ENCODE peak calls at places on chromosomes 12 and 14, in six cellular contexts. One of them, this sample, is unnamed. For H3K9me3, the result is how much of the 10 kb centered on the place peaks cover.

GRCh38 chr14:22314183-22314820 is 274.7 kb downstream of the DAD1 start:
- DNase-seq in psoas muscle: no peak
- DNase-seq in pancreas: no peak
- DNase-seq in BE2C: peak
- DNase-seq in Panc1: no peak
- DNase-seq in astrocyte: peak
- DNase-seq in this sample: no peak

GRCh38 chr12:130253866-130254265 is 83.8 kb upstream of the PIWIL1 start:
- DNase-seq in psoas muscle: no peak
- DNase-seq in pancreas: no peak
- DNase-seq in astrocyte: no peak
- DNase-seq in Panc1: no peak
- DNase-seq in BE2C: no peak
- DNase-seq in this sample: no peak

GRCh38 chr14:51394804-51395203 is 154.8 kb downstream of the TMX1 start:
- DNase-seq in psoas muscle: no peak
- DNase-seq in Panc1: no peak
- DNase-seq in astrocyte: no peak
- DNase-seq in pancreas: no peak
- DNase-seq in BE2C: no peak
- DNase-seq in this sample: no peak

GRCh38 chr14:23636317-23637211 is at the start of gene DHRS2:
- DNase-seq in astrocyte: no peak
- DNase-seq in psoas muscle: no peak
- DNase-seq in pancreas: no peak
- DNase-seq in Panc1: no peak
- DNase-seq in BE2C: no peak
- DNase-seq in this sample: peak

GRCh38 chr12:51200806-51201205 is 17.1 kb downstream of the POU6F1 start:
- DNase-seq in Panc1: no peak
- DNase-seq in astrocyte: peak
- DNase-seq in pancreas: no peak
- DNase-seq in psoas muscle: no peak
- DNase-seq in BE2C: no peak
- DNase-seq in this sample: no peak

GRCh38 chr12:113165521-113166450 is 16.3 kb downstream of the CFAP73 start:
- DNase-seq in astrocyte: no peak
- DNase-seq in pancreas: no peak
- DNase-seq in BE2C: no peak
- DNase-seq in Panc1: no peak
- DNase-seq in psoas muscle: no peak
- DNase-seq in this sample: peak

GRCh38 chr12:91373086-91373485 is 190.5 kb upstream of the DCN start:
- DNase-seq in psoas muscle: no peak
- DNase-seq in BE2C: no peak
- DNase-seq in Panc1: no peak
- DNase-seq in pancreas: no peak
- DNase-seq in astrocyte: no peak
- DNase-seq in this sample: no peak

GRCh38 chr14:22281322-22281977 is 307.6 kb downstream of the DAD1 start:
- DNase-seq in pancreas: no peak
- DNase-seq in Panc1: no peak
- DNase-seq in BE2C: no peak
- DNase-seq in astrocyte: no peak
- DNase-seq in psoas muscle: no peak
- DNase-seq in this sample: no peak

GRCh38 chr14:63897706-63898105 is 44.9 kb downstream of the SYNE2 start:
- DNase-seq in psoas muscle: no peak
- DNase-seq in astrocyte: peak
- DNase-seq in BE2C: no peak
- DNase-seq in pancreas: no peak
- DNase-seq in Panc1: no peak
- DNase-seq in this sample: no peak

GRCh38 chr12:84723988-84724387 is 188.6 kb downstream of the SLC6A15 start:
- DNase-seq in pancreas: no peak
- DNase-seq in BE2C: no peak
- DNase-seq in psoas muscle: no peak
- DNase-seq in astrocyte: no peak
- DNase-seq in Panc1: no peak
- DNase-seq in this sample: no peak

GRCh38 chr12:5492562-5492961 is 60.7 kb downstream of the NTF3 start:
- DNase-seq in psoas muscle: no peak
- DNase-seq in astrocyte: no peak
- DNase-seq in BE2C: no peak
- DNase-seq in pancreas: no peak
- DNase-seq in Panc1: no peak
- DNase-seq in this sample: no peak

GRCh38 chr14:80055226-80055625 is 156.1 kb downstream of the DIO2 start:
- DNase-seq in astrocyte: peak
- DNase-seq in BE2C: no peak
- DNase-seq in Panc1: no peak
- DNase-seq in psoas muscle: no peak
- DNase-seq in pancreas: no peak
- DNase-seq in this sample: no peak

GRCh38 chr12:50533203-50533584 is 28.4 kb downstream of the DIP2B start:
- DNase-seq in psoas muscle: no peak
- DNase-seq in astrocyte: no peak
- DNase-seq in pancreas: no peak
- DNase-seq in Panc1: no peak
- DNase-seq in BE2C: no peak
- DNase-seq in this sample: peak

GRCh38 chr14:20668969-20669368 is 15.4 kb upstream of the RNASE4 start:
- DNase-seq in BE2C: no peak
- DNase-seq in astrocyte: no peak
- DNase-seq in Panc1: no peak
- DNase-seq in pancreas: no peak
- DNase-seq in psoas muscle: no peak
- DNase-seq in this sample: no peak

GRCh38 chr14:44657688-44658388 is 150.8 kb upstream of the FSCB start:
- DNase-seq in pancreas: no peak
- DNase-seq in psoas muscle: no peak
- DNase-seq in Panc1: no peak
- DNase-seq in astrocyte: peak
- DNase-seq in BE2C: no peak
- DNase-seq in this sample: no peak

GRCh38 chr14:59919582-59920377 is at the start of gene LRRC9:
- DNase-seq in psoas muscle: peak
- DNase-seq in pancreas: peak
- DNase-seq in astrocyte: peak
- DNase-seq in BE2C: peak
- DNase-seq in Panc1: no peak
- DNase-seq in this sample: no peak

GRCh38 chr14:60935283-60935682 is 45.6 kb downstream of the TRMT5 start:
- DNase-seq in psoas muscle: no peak
- DNase-seq in pancreas: no peak
- DNase-seq in BE2C: no peak
- DNase-seq in Panc1: no peak
- DNase-seq in astrocyte: no peak
- DNase-seq in this sample: no peak

DNA sequence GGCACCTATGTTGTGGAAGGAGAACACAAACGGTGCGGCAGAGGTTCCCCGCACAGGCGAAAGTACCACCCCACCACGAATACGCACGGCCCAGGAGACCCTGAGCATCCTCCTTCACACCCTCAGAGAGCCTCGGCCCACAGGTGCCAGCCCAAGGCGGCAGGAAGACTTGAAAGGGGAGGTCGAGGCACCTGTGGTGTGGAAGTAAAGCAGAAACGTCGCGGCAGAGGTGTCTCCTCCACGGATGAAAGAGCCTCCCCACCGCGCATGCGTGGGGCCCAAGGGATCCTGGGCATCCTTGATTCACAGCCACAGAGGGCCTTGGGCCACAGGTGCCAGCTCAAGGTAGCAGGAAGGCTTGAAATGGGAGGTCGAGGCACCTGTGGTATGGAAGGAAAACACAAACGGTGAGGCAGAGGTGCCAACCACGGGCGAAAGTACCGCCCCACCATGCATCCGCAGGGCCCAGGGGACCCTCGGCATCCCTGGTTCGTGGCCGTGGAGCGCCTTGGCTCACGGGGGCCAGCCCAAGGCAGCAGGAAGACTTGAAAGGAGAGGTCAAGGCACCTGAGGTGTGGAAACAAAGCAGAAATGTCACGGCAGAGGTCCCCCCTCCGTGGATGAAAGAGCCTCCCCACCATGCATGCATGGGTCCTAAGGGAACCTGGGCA is 380.1 kb downstream of the ALG10 start:
- DNase-seq in Panc1: no peak
- DNase-seq in pancreas: peak
- DNase-seq in psoas muscle: peak
- DNase-seq in BE2C: peak
- DNase-seq in astrocyte: no peak
- DNase-seq in this sample: peak
- H3K9me3 ChIP-seq in Panc1: under half
- H3K9me3 ChIP-seq in pancreas: under half
- H3K9me3 ChIP-seq in psoas muscle: under half
- H3K9me3 ChIP-seq in BE2C: under half
- H3K9me3 ChIP-seq in astrocyte: under half
- H3K9me3 ChIP-seq in this sample: under half

DNA sequence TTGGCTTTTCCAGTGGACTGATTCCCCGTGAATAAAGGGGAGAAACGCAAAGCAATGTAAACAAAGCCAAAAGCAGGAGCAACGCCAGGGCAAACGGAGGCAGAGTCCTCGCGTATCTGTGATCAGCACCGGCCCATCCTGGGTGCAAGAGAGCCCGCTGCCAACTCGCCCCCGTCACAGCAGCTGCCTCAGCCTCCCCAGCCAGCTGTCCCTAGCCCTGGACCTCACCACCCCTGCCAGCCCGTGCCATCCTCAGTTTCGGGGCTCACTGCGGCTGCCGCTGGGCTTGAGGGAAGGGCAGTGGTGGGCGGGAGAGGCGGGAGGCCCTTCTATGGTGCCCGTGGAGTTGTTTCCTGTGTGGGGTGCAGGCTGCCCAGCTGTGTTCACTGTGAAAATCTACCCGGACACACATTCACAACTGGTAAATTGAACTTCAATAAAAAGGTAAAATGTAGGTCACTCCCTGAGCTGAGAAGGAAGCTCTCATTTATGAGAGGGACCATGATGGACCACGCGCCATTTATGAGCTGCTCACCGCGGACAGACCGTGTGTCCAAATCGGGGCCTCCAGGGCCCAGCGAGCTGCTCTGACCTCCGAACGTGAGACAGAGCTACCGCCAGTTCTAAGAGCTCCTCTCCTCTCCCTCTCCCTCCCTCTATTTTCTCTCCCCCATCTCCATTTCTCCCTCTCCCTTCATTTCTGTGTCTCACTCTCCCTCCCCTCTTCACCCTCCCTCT is 330.5 kb upstream of the SFSWAP start:
- DNase-seq in BE2C: no peak
- DNase-seq in Panc1: no peak
- DNase-seq in psoas muscle: no peak
- DNase-seq in astrocyte: no peak
- DNase-seq in pancreas: no peak
- DNase-seq in this sample: no peak
- H3K9me3 ChIP-seq in BE2C: under half
- H3K9me3 ChIP-seq in Panc1: under half
- H3K9me3 ChIP-seq in psoas muscle: under half
- H3K9me3 ChIP-seq in astrocyte: under half
- H3K9me3 ChIP-seq in pancreas: under half
- H3K9me3 ChIP-seq in this sample: under half

GRCh38 chr12:18383203-18383602 is 121.9 kb downstream of the PIK3C2G start:
- DNase-seq in Panc1: peak
- DNase-seq in pancreas: no peak
- DNase-seq in psoas muscle: no peak
- DNase-seq in BE2C: no peak
- DNase-seq in astrocyte: peak
- DNase-seq in this sample: peak

GRCh38 chr12:18387706-18388105 is 126.4 kb downstream of the PIK3C2G start:
- DNase-seq in pancreas: no peak
- DNase-seq in psoas muscle: no peak
- DNase-seq in Panc1: no peak
- DNase-seq in astrocyte: peak
- DNase-seq in BE2C: no peak
- DNase-seq in this sample: no peak

DNA sequence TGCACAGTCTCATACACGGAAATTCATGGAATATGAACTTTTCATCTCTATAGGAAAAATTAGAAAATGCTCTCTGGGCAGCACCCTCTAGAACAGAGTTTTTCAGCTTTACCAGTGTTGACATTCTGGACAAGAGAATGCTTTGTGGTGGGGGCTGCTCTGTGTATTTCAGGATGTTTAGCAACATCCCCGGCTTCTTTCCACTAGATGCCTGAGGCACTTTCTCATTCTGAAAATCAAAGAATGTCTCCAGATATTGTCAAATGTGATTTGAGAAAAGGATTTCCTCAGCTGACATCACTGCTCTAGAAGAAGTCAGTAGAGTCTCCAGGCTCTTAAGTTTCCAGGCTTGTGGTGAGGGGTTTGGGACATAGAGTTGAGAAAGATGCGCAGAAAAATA is 121.2 kb downstream of the PIK3C2G start:
- DNase-seq in BE2C: no peak
- DNase-seq in astrocyte: peak
- DNase-seq in pancreas: no peak
- DNase-seq in psoas muscle: no peak
- DNase-seq in Panc1: no peak
- DNase-seq in this sample: no peak
- H3K9me3 ChIP-seq in BE2C: under half
- H3K9me3 ChIP-seq in astrocyte: under half
- H3K9me3 ChIP-seq in pancreas: under half
- H3K9me3 ChIP-seq in psoas muscle: under half
- H3K9me3 ChIP-seq in Panc1: under half
- H3K9me3 ChIP-seq in this sample: under half

DNA sequence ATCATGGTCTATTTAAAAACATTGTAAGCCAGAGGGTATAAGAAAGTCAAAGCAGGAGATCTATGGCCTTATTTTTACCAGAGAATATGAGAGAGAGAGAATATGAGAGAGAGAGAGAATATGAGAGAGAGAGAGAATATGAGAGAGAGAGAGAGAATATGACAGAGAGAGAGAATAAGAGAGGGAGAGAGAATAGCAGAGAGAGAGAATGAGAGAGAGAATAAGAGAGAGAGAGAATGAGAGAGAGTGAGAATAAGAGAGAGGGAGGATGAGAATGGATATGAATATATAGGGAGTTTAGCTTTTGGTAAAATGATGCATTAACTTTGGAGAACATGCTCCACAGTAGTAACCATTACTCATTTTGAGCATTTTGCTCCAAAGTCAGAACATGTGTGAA is 48.0 kb upstream of the ALG10B start:
- DNase-seq in Panc1: no peak
- DNase-seq in psoas muscle: no peak
- DNase-seq in astrocyte: no peak
- DNase-seq in pancreas: no peak
- DNase-seq in BE2C: no peak
- DNase-seq in this sample: no peak
- H3K9me3 ChIP-seq in Panc1: under half
- H3K9me3 ChIP-seq in psoas muscle: under half
- H3K9me3 ChIP-seq in astrocyte: under half
- H3K9me3 ChIP-seq in pancreas: under half
- H3K9me3 ChIP-seq in BE2C: under half
- H3K9me3 ChIP-seq in this sample: under half

GRCh38 chr12:73659802-73660201 is 877.8 kb upstream of the ATXN7L3B start:
- DNase-seq in psoas muscle: no peak
- DNase-seq in pancreas: no peak
- DNase-seq in BE2C: no peak
- DNase-seq in astrocyte: no peak
- DNase-seq in Panc1: no peak
- DNase-seq in this sample: no peak
- H3K9me3 ChIP-seq in psoas muscle: under half
- H3K9me3 ChIP-seq in pancreas: under half
- H3K9me3 ChIP-seq in BE2C: under half
- H3K9me3 ChIP-seq in astrocyte: under half
- H3K9me3 ChIP-seq in Panc1: under half
- H3K9me3 ChIP-seq in this sample: under half

This sample was measured in osteoblast.